ENCODE peak calls at places on chromosomes 2 and 18, in four cellular contexts. X, P, T and U are unnamed samples.
A peak's percentile ranks its signal among the peaks of the same experiment; 100 is the strongest.

GRCh38 chr2:148048475-148049221 is 27.8 kb downstream of the MBD5 start:
- DNase-seq in X (no peak), P (no peak), T (peak; percentile 89), U (no peak)

GRCh38 chr2:120253021-120253882 is 600 bp downstream of the RALB start:
- DNase-seq in X (peak; percentile 64), P (peak; percentile 72), T (no peak), U (peak; percentile 88)

GRCh38 chr18:9914584-9915290 is 921 bp downstream of the VAPA start:
- DNase-seq in X (peak; percentile 42), P (peak; percentile 51), T (no peak), U (no peak)

GRCh38 chr2:230706053-230706498 is 6.6 kb upstream of the CAB39 start:
- DNase-seq in X (no peak), P (peak; percentile 89), T (no peak), U (no peak)

GRCh38 chr2:173456960-173457359 is 102.3 kb downstream of the CDCA7 start:
- DNase-seq in X (no peak), P (no peak), T (no peak), U (no peak)

GRCh38 chr2:201448701-201449100 is 2.6 kb downstream of the TRAK2 start:
- DNase-seq in X (no peak), P (no peak), T (no peak), U (no peak)

GRCh38 chr2:165202230-165202629 is 1.6 kb downstream of the SCN3A start:
- DNase-seq in X (no peak), P (no peak), T (no peak), U (no peak)

GRCh38 chr2:133732982-133733670 is 164.9 kb upstream of the NCKAP5 start:
- DNase-seq in X (no peak), P (no peak), T (no peak), U (no peak)

GRCh38 chr2:233462826-233463470 is 103.6 kb downstream of the USP40 start:
- DNase-seq in X (no peak), P (no peak), T (no peak), U (no peak)

GRCh38 chr2:204436267-204436666 is 109.0 kb upstream of the PARD3B start:
- DNase-seq in X (no peak), P (peak; percentile 45), T (no peak), U (no peak)

GRCh38 chr18:74652392-74652988 is 54.8 kb downstream of the ZNF407 start:
- DNase-seq in X (peak; percentile 19), P (peak; percentile 33), T (no peak), U (peak; percentile 47)

GRCh38 chr2:76953733-76954347 is 568.3 kb downstream of the LRRTM4 start:
- DNase-seq in X (no peak), P (peak; percentile 68), T (peak; percentile 17), U (peak; percentile 4)

GRCh38 chr2:124081154-124081771 is 56.2 kb downstream of the CNTNAP5 start:
- DNase-seq in X (no peak), P (no peak), T (no peak), U (no peak)

GRCh38 chr2:143946436-143947385 is 573.2 kb downstream of the ZEB2 start:
- DNase-seq in X (no peak), P (no peak), T (no peak), U (no peak)

GRCh38 chr2:63052411-63053234 is 2.0 kb downstream of the OTX1 start:
- DNase-seq in X (no peak), P (no peak), T (no peak), U (peak; percentile 29)

GRCh38 chr2:52539026-52539964 is 1228.3 kb upstream of the CHAC2 start:
- DNase-seq in X (no peak), P (no peak), T (no peak), U (no peak)

GRCh38 chr2:45699032-45699658 is 47.7 kb downstream of the PRKCE start:
- DNase-seq in X (no peak), P (no peak), T (no peak), U (no peak)

GRCh38 chr2:140457483-140457882 is 1673.3 kb downstream of the LRP1B start:
- DNase-seq in X (no peak), P (no peak), T (no peak), U (no peak)

GRCh38 chr2:65204461-65205230 is 23.0 kb upstream of the ACTR2 start:
- DNase-seq in X (no peak), P (no peak), T (no peak), U (no peak)

GRCh38 chr2:108621689-108622681 is 87.7 kb downstream of the LIMS1 start:
- DNase-seq in X (no peak), P (no peak), T (no peak), U (no peak)

GRCh38 chr18:79372461-79372860 is 23.3 kb upstream of the NFATC1 start:
- DNase-seq in X (no peak), P (no peak), T (no peak), U (no peak)

GRCh38 chr2:100800910-100801309 is 19.0 kb upstream of the NPAS2 start:
- DNase-seq in X (no peak), P (no peak), T (no peak), U (no peak)

GRCh38 chr18:47935321-47935720 is 4.9 kb upstream of the SMAD2 start:
- DNase-seq in X (no peak), P (no peak), T (no peak), U (no peak)

GRCh38 chr18:53790817-53791216 is 433.7 kb downstream of the MBD2 start:
- DNase-seq in X (no peak), P (no peak), T (no peak), U (no peak)

DNA sequence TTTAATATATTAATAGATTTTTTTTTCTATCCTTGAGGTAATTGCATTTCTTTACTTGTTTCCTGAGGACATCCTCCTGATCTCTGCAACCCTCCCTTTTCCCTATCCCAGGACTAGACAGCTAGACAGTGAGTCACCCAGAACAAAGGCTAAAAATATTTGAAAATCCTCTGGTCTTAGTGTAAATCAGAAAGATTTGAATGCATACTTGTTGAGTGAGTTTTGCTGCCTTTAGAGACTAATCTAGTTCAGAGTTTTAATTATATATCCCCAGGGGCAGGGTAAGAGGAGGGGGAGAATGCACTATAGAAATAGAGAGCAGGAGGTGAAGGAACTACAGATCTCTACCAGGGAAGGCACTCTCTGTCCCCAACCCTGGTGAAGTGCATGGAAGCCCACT is 202.3 kb upstream of the TCF4 start:
- DNase-seq in X (peak; percentile 4), P (no peak), T (no peak), U (no peak)
- TF ChIP-seq PBX3 in X (no peak), P (no peak), T (no peak), U (peak; percentile 57)

GRCh38 chr2:150909090-150909489 is 352.6 kb downstream of the RBM43 start:
- DNase-seq in X (no peak), P (no peak), T (no peak), U (no peak)

GRCh38 chr2:150916434-150916833 is 345.2 kb downstream of the RBM43 start:
- DNase-seq in X (no peak), P (no peak), T (no peak), U (no peak)

GRCh38 chr2:150909613-150910012 is 352.1 kb downstream of the RBM43 start:
- DNase-seq in X (no peak), P (no peak), T (no peak), U (no peak)

GRCh38 chr2:150907466-150907865 is 354.2 kb downstream of the RBM43 start:
- DNase-seq in X (no peak), P (no peak), T (no peak), U (no peak)

GRCh38 chr2:150911766-150912280 is 349.8 kb downstream of the RBM43 start:
- DNase-seq in X (peak; percentile 12), P (peak; percentile 24), T (no peak), U (no peak)
- TF ChIP-seq USF2 in X (peak; percentile 68), P (peak; percentile 36), T (no peak), U (no peak)

GRCh38 chr18:26489881-26490280 is 58.5 kb downstream of the KCTD1 start:
- DNase-seq in X (no peak), P (no peak), T (no peak), U (no peak)

GRCh38 chr18:26488417-26489009 is 59.8 kb downstream of the KCTD1 start:
- DNase-seq in X (no peak), P (no peak), T (no peak), U (no peak)

GRCh38 chr18:26487437-26487836 is 60.9 kb downstream of the KCTD1 start:
- DNase-seq in X (peak; percentile 51), P (peak; percentile 63), T (peak; percentile 23), U (no peak)

GRCh38 chr18:26491194-26491816 is 57.0 kb downstream of the KCTD1 start:
- DNase-seq in X (no peak), P (peak; percentile 92), T (no peak), U (no peak)

DNA sequence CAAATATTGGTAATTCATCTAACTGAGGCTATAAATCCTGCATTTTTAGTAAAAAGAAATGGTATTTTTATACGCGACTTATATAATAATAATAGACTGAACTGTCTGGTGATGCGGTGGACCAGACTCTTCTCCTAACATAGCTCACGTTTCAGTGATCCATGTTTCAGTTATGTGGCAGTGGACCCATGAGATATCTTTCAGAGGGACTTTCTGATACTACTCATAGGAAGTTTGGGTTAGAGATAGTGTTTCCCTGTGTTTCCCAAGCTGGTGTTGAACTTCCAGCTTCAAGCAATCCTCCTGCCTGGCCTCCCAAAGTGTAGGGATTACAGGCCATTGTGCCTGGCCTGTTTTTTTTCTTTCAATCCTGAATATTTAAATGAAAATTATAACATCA is 59.2 kb downstream of the KCTD1 start:
- DNase-seq in X (no peak), P (no peak), T (no peak), U (no peak)
- TF ChIP-seq RAD21 in X (no peak), P (no peak), T (no peak), U (no peak)

GRCh38 chr2:8487461-8487932 is 194.4 kb upstream of the ID2 start:
- DNase-seq in X (no peak), P (no peak), T (no peak), U (no peak)

GRCh38 chr2:8490166-8490565 is 191.7 kb upstream of the ID2 start:
- DNase-seq in X (no peak), P (no peak), T (no peak), U (no peak)

GRCh38 chr2:8489751-8490150 is 192.1 kb upstream of the ID2 start:
- DNase-seq in X (no peak), P (no peak), T (no peak), U (no peak)

GRCh38 chr2:8489221-8489620 is 192.6 kb upstream of the ID2 start:
- DNase-seq in X (no peak), P (no peak), T (no peak), U (no peak)

GRCh38 chr2:8488001-8488738 is 193.7 kb upstream of the ID2 start:
- DNase-seq in X (no peak), P (no peak), T (peak; percentile 95), U (no peak)
- TF ChIP-seq PBX3 in X (no peak), P (no peak), T (peak; percentile 85), U (no peak)

GRCh38 chr2:82001614-82002013 is 1697.1 kb upstream of the LRRTM1 start:
- DNase-seq in X (no peak), P (no peak), T (no peak), U (no peak)

DNA sequence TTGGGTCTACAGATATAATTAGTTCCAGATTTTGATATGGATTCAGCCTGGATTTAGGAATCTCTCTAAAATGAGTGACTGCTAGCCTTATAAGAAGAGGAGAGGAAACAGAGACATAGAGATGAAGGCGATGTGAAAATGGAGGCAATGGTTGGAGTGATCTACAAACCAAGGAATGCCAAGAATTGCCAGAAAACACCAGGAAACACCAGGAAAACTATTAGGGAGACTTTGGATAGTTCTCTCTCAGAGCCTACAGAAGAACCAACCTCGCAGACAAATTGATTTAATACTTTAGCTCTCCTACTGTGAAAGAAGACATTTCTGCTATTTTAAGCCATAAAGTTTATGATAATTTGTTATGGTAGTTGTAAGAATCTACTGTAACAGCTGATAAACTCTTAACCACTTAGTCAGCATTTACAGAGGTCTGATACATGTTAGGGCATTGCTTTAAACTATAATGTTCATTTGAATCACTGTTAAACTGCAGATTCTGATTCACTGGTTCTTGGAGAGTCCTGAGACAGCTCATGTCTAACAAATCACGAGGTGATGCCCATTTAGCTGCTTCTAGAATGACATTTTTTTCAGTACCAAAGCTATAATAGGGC is 1702.6 kb upstream of the LRRTM1 start:
- DNase-seq in X (no peak), P (no peak), T (no peak), U (no peak)
- TF ChIP-seq USF2 in X (no peak), P (no peak), T (no peak), U (no peak)